ENCODE peak calls at places on chromosome 3, in seven cellular contexts. D, Q, P, L, W, V and M are unnamed samples.

GRCh38 chr3:184523825-184524615 is 37.6 kb upstream of the EPHB3 start:
- DNase-seq in D (peak; percentile 31), Q (no peak), P (no peak), L (peak; percentile 73), W (no peak), V (no peak), M (no peak)

GRCh38 chr3:152258448-152259302 is 10.1 kb upstream of the MBNL1 start:
- DNase-seq in D (peak; percentile 93), Q (no peak), P (peak; percentile 64), L (peak; percentile 98), W (no peak), V (no peak), M (peak; percentile 79)

GRCh38 chr3:51717446-51717845 is 10.6 kb downstream of the GRM2 start:
- DNase-seq in D (no peak), Q (no peak), P (no peak), L (no peak), W (no peak), V (no peak), M (no peak)

GRCh38 chr3:136916200-136916599 is 41.6 kb upstream of the IL20RB start:
- DNase-seq in D (no peak), Q (no peak), P (no peak), L (no peak), W (no peak), V (no peak), M (no peak)

GRCh38 chr3:10772230-10773161 is 43.5 kb upstream of the SLC6A11 start:
- DNase-seq in D (peak; percentile 43), Q (no peak), P (no peak), L (peak; percentile 7), W (no peak), V (peak; percentile 53), M (no peak)

GRCh38 chr3:156902916-156903315 is 76.8 kb downstream of the LEKR1 start:
- DNase-seq in D (no peak), Q (no peak), P (no peak), L (peak; percentile 14), W (no peak), V (no peak), M (no peak)

GRCh38 chr3:112813016-112813415 is 33.6 kb downstream of the CD200R1L start:
- DNase-seq in D (no peak), Q (no peak), P (no peak), L (no peak), W (no peak), V (no peak), M (no peak)

GRCh38 chr3:13080591-13080990 is 7.4 kb upstream of the IQSEC1 start:
- DNase-seq in D (no peak), Q (no peak), P (no peak), L (no peak), W (peak; percentile 82), V (peak; percentile 38), M (no peak)

GRCh38 chr3:141412936-141413354 is 44.6 kb downstream of the ZBTB38 start:
- DNase-seq in D (peak; percentile 89), Q (no peak), P (no peak), L (peak; percentile 87), W (peak; percentile 93), V (no peak), M (peak; percentile 95)

GRCh38 chr3:139557041-139557440 is 17.5 kb upstream of the RBP1 start:
- DNase-seq in D (no peak), Q (no peak), P (no peak), L (no peak), W (no peak), V (no peak), M (no peak)

GRCh38 chr3:175001091-175001490 is 142.0 kb downstream of the NAALADL2 start:
- DNase-seq in D (no peak), Q (no peak), P (no peak), L (no peak), W (no peak), V (no peak), M (no peak)

GRCh38 chr3:127410678-127411077 is 122.8 kb upstream of the PRR20G start:
- DNase-seq in D (no peak), Q (no peak), P (no peak), L (no peak), W (peak; percentile 20), V (no peak), M (no peak)

GRCh38 chr3:195537995-195538394 is 5.1 kb downstream of the PPP1R2 start:
- DNase-seq in D (no peak), Q (no peak), P (no peak), L (no peak), W (no peak), V (no peak), M (no peak)

GRCh38 chr3:37377670-37378069 is 203.3 kb upstream of the LRRFIP2 start:
- DNase-seq in D (no peak), Q (no peak), P (no peak), L (no peak), W (no peak), V (no peak), M (no peak)

GRCh38 chr3:107810195-107811071 is 280.4 kb downstream of the CD47 start:
- DNase-seq in D (no peak), Q (no peak), P (no peak), L (peak; percentile 28), W (no peak), V (no peak), M (no peak)

GRCh38 chr3:9879830-9880549 is at the start of gene CIDEC:
- DNase-seq in D (no peak), Q (no peak), P (no peak), L (no peak), W (no peak), V (no peak), M (no peak)

GRCh38 chr3:59780209-59780608 is 730.4 kb upstream of the CFAP20DC start:
- DNase-seq in D (no peak), Q (no peak), P (no peak), L (no peak), W (no peak), V (no peak), M (no peak)

GRCh38 chr3:112459750-112460149 is 39.5 kb downstream of the BTLA start:
- DNase-seq in D (no peak), Q (no peak), P (no peak), L (no peak), W (no peak), V (no peak), M (no peak)

GRCh38 chr3:51916418-51916817 is 13.3 kb upstream of the IQCF1 start:
- DNase-seq in D (no peak), Q (no peak), P (no peak), L (no peak), W (no peak), V (no peak), M (no peak)

GRCh38 chr3:1439395-1439794 is 346.6 kb downstream of the CNTN6 start:
- DNase-seq in D (peak; percentile 7), Q (no peak), P (no peak), L (no peak), W (no peak), V (peak; percentile 55), M (no peak)

GRCh38 chr3:153173758-153174516 is 11.9 kb downstream of the RAP2B start:
- DNase-seq in D (peak; percentile 28), Q (no peak), P (no peak), L (peak; percentile 60), W (no peak), V (peak; percentile 27), M (no peak)

GRCh38 chr3:16072420-16073110 is 101.9 kb upstream of the GALNT15 start:
- DNase-seq in D (no peak), Q (no peak), P (no peak), L (peak; percentile 72), W (no peak), V (no peak), M (no peak)

GRCh38 chr3:13219077-13219901 is 146.1 kb upstream of the IQSEC1 start:
- DNase-seq in D (no peak), Q (no peak), P (no peak), L (peak; percentile 5), W (no peak), V (no peak), M (no peak)

GRCh38 chr3:106814231-106814630 is 563.0 kb upstream of the CCDC54 start:
- DNase-seq in D (no peak), Q (no peak), P (no peak), L (peak; percentile 26), W (no peak), V (no peak), M (no peak)

GRCh38 chr3:113263020-113263419 is 51.7 kb downstream of the BOC start:
- DNase-seq in D (no peak), Q (no peak), P (no peak), L (no peak), W (no peak), V (no peak), M (no peak)

GRCh38 chr3:10792208-10792607 is 23.8 kb upstream of the SLC6A11 start:
- DNase-seq in D (no peak), Q (no peak), P (no peak), L (no peak), W (no peak), V (no peak), M (no peak)

GRCh38 chr3:111735271-111735758 is 123.8 kb upstream of the PHLDB2 start:
- DNase-seq in D (peak; percentile 89), Q (no peak), P (no peak), L (peak; percentile 100), W (no peak), V (no peak), M (peak; percentile 33)

GRCh38 chr3:129594907-129595390 is 11.5 kb downstream of the PLXND1 start:
- DNase-seq in D (no peak), Q (no peak), P (no peak), L (no peak), W (no peak), V (no peak), M (no peak)

GRCh38 chr3:69009559-69010410 is 3.7 kb downstream of the EOGT start:
- DNase-seq in D (no peak), Q (no peak), P (no peak), L (peak; percentile 97), W (no peak), V (no peak), M (no peak)

GRCh38 chr3:104360038-104360437 is 1006.7 kb upstream of the ALCAM start:
- DNase-seq in D (no peak), Q (no peak), P (no peak), L (peak; percentile 52), W (no peak), V (no peak), M (no peak)

GRCh38 chr3:5798809-5799208 is 611.3 kb downstream of the EDEM1 start:
- DNase-seq in D (peak; percentile 60), Q (no peak), P (no peak), L (peak; percentile 63), W (no peak), V (no peak), M (no peak)